ENCODE peak calls at places on chromosomes 16 and 17, in seven cellular contexts. One of them, this sample, is unnamed.
A peak's percentile ranks its signal among the peaks of the same experiment; 100 is the strongest.

GRCh38 chr16:76157629-76158028 is 119.6 kb upstream of the CNTNAP4 start:
- DNase-seq in mesendoderm: peak; percentile 46
- DNase-seq in IMR-90: no peak
- DNase-seq in neuronal stem cell: no peak
- DNase-seq in mesenchymal stem cell: no peak
- DNase-seq in H1: no peak
- DNase-seq in trophoblast cell: no peak
- DNase-seq in this sample: peak; percentile 32

GRCh38 chr16:66474750-66475199 is 47.7 kb downstream of the BEAN1 start:
- DNase-seq in mesendoderm: peak; percentile 38
- DNase-seq in IMR-90: no peak
- DNase-seq in neuronal stem cell: no peak
- DNase-seq in mesenchymal stem cell: no peak
- DNase-seq in H1: peak; percentile 33
- DNase-seq in trophoblast cell: no peak
- DNase-seq in this sample: no peak

GRCh38 chr17:59846391-59847165 is 46.2 kb downstream of the TUBD1 start:
- DNase-seq in mesendoderm: peak; percentile 43
- DNase-seq in IMR-90: peak; percentile 94
- DNase-seq in neuronal stem cell: no peak
- DNase-seq in mesenchymal stem cell: peak; percentile 87
- DNase-seq in H1: no peak
- DNase-seq in trophoblast cell: peak; percentile 85
- DNase-seq in this sample: peak; percentile 48

GRCh38 chr16:14007460-14007859 is 63.7 kb upstream of the MRTFB start:
- DNase-seq in mesendoderm: no peak
- DNase-seq in IMR-90: peak; percentile 92
- DNase-seq in neuronal stem cell: no peak
- DNase-seq in mesenchymal stem cell: no peak
- DNase-seq in H1: no peak
- DNase-seq in trophoblast cell: no peak
- DNase-seq in this sample: no peak

GRCh38 chr16:85606920-85607319 is 6.2 kb upstream of the GSE1 start:
- DNase-seq in mesendoderm: no peak
- DNase-seq in IMR-90: no peak
- DNase-seq in neuronal stem cell: no peak
- DNase-seq in mesenchymal stem cell: no peak
- DNase-seq in H1: no peak
- DNase-seq in trophoblast cell: no peak
- DNase-seq in this sample: no peak

GRCh38 chr17:57756941-57757340 is 11.8 kb upstream of the CCDC182 start:
- DNase-seq in mesendoderm: peak; percentile 84
- DNase-seq in IMR-90: no peak
- DNase-seq in neuronal stem cell: no peak
- DNase-seq in mesenchymal stem cell: no peak
- DNase-seq in H1: no peak
- DNase-seq in trophoblast cell: no peak
- DNase-seq in this sample: no peak

GRCh38 chr16:85055503-85056210 is 28.1 kb downstream of the KIAA0513 start:
- DNase-seq in mesendoderm: peak; percentile 38
- DNase-seq in IMR-90: peak; percentile 63
- DNase-seq in neuronal stem cell: no peak
- DNase-seq in mesenchymal stem cell: peak; percentile 91
- DNase-seq in H1: no peak
- DNase-seq in trophoblast cell: peak; percentile 19
- DNase-seq in this sample: no peak

GRCh38 chr17:78358538-78359215 is 1.2 kb downstream of the SOCS3 start:
- DNase-seq in mesendoderm: no peak
- DNase-seq in IMR-90: peak; percentile 53
- DNase-seq in neuronal stem cell: no peak
- DNase-seq in mesenchymal stem cell: peak; percentile 54
- DNase-seq in H1: no peak
- DNase-seq in trophoblast cell: peak; percentile 45
- DNase-seq in this sample: peak; percentile 59

GRCh38 chr17:17819561-17819995 is 17.2 kb downstream of the SREBF1 start:
- DNase-seq in mesendoderm: peak; percentile 88
- DNase-seq in IMR-90: peak; percentile 92
- DNase-seq in neuronal stem cell: no peak
- DNase-seq in mesenchymal stem cell: peak; percentile 94
- DNase-seq in H1: no peak
- DNase-seq in trophoblast cell: peak; percentile 56
- DNase-seq in this sample: peak; percentile 85

GRCh38 chr16:1381655-1382406 is 30.1 kb downstream of the GNPTG start:
- DNase-seq in mesendoderm: no peak
- DNase-seq in IMR-90: no peak
- DNase-seq in neuronal stem cell: no peak
- DNase-seq in mesenchymal stem cell: no peak
- DNase-seq in H1: no peak
- DNase-seq in trophoblast cell: no peak
- DNase-seq in this sample: no peak

GRCh38 chr16:30488764-30489595 is 16.4 kb downstream of the ITGAL start:
- DNase-seq in mesendoderm: peak; percentile 46
- DNase-seq in IMR-90: no peak
- DNase-seq in neuronal stem cell: no peak
- DNase-seq in mesenchymal stem cell: no peak
- DNase-seq in H1: peak; percentile 54
- DNase-seq in trophoblast cell: peak; percentile 86
- DNase-seq in this sample: peak; percentile 62

GRCh38 chr17:53722407-53722806 is 100.3 kb upstream of the KIF2B start:
- DNase-seq in mesendoderm: peak; percentile 73
- DNase-seq in IMR-90: peak; percentile 98
- DNase-seq in neuronal stem cell: no peak
- DNase-seq in mesenchymal stem cell: peak; percentile 91
- DNase-seq in H1: no peak
- DNase-seq in trophoblast cell: no peak
- DNase-seq in this sample: no peak

GRCh38 chr17:74760404-74761105 is 12.1 kb downstream of the NHERF1 start:
- DNase-seq in mesendoderm: no peak
- DNase-seq in IMR-90: no peak
- DNase-seq in neuronal stem cell: no peak
- DNase-seq in mesenchymal stem cell: no peak
- DNase-seq in H1: no peak
- DNase-seq in trophoblast cell: no peak
- DNase-seq in this sample: no peak

GRCh38 chr17:77096570-77097214 is 44.1 kb upstream of the SEC14L1 start:
- DNase-seq in mesendoderm: no peak
- DNase-seq in IMR-90: peak; percentile 73
- DNase-seq in neuronal stem cell: no peak
- DNase-seq in mesenchymal stem cell: peak; percentile 60
- DNase-seq in H1: no peak
- DNase-seq in trophoblast cell: peak; percentile 78
- DNase-seq in this sample: no peak

GRCh38 chr17:43820759-43821158 is 12.2 kb downstream of the MPP3 start:
- DNase-seq in mesendoderm: no peak
- DNase-seq in IMR-90: no peak
- DNase-seq in neuronal stem cell: no peak
- DNase-seq in mesenchymal stem cell: no peak
- DNase-seq in H1: no peak
- DNase-seq in trophoblast cell: no peak
- DNase-seq in this sample: no peak

GRCh38 chr17:21211825-21212479 is 2.0 kb downstream of the TMEM11 start:
- DNase-seq in mesendoderm: no peak
- DNase-seq in IMR-90: no peak
- DNase-seq in neuronal stem cell: no peak
- DNase-seq in mesenchymal stem cell: no peak
- DNase-seq in H1: no peak
- DNase-seq in trophoblast cell: peak; percentile 93
- DNase-seq in this sample: no peak

GRCh38 chr17:48335858-48336500 is 94.0 kb downstream of the SKAP1 start:
- DNase-seq in mesendoderm: peak; percentile 43
- DNase-seq in IMR-90: peak; percentile 71
- DNase-seq in neuronal stem cell: peak; percentile 58
- DNase-seq in mesenchymal stem cell: peak; percentile 83
- DNase-seq in H1: no peak
- DNase-seq in trophoblast cell: peak; percentile 84
- DNase-seq in this sample: no peak

GRCh38 chr16:8716592-8716991 is 42.2 kb downstream of the ABAT start:
- DNase-seq in mesendoderm: no peak
- DNase-seq in IMR-90: peak; percentile 57
- DNase-seq in neuronal stem cell: no peak
- DNase-seq in mesenchymal stem cell: no peak
- DNase-seq in H1: no peak
- DNase-seq in trophoblast cell: peak; percentile 71
- DNase-seq in this sample: no peak

GRCh38 chr16:8716052-8716451 is 41.6 kb downstream of the ABAT start:
- DNase-seq in mesendoderm: no peak
- DNase-seq in IMR-90: no peak
- DNase-seq in neuronal stem cell: no peak
- DNase-seq in mesenchymal stem cell: no peak
- DNase-seq in H1: no peak
- DNase-seq in trophoblast cell: no peak
- DNase-seq in this sample: no peak

GRCh38 chr16:8718753-8719386 is 44.5 kb downstream of the ABAT start:
- DNase-seq in mesendoderm: no peak
- DNase-seq in IMR-90: no peak
- DNase-seq in neuronal stem cell: no peak
- DNase-seq in mesenchymal stem cell: no peak
- DNase-seq in H1: no peak
- DNase-seq in trophoblast cell: peak; percentile 27
- DNase-seq in this sample: no peak

GRCh38 chr16:8717892-8718400 is 43.5 kb downstream of the ABAT start:
- DNase-seq in mesendoderm: no peak
- DNase-seq in IMR-90: no peak
- DNase-seq in neuronal stem cell: no peak
- DNase-seq in mesenchymal stem cell: no peak
- DNase-seq in H1: no peak
- DNase-seq in trophoblast cell: no peak
- DNase-seq in this sample: no peak

GRCh38 chr16:8717469-8717868 is 43.1 kb downstream of the ABAT start:
- DNase-seq in mesendoderm: no peak
- DNase-seq in IMR-90: no peak
- DNase-seq in neuronal stem cell: no peak
- DNase-seq in mesenchymal stem cell: no peak
- DNase-seq in H1: no peak
- DNase-seq in trophoblast cell: no peak
- DNase-seq in this sample: no peak
- H3K18ac ChIP-seq in mesendoderm: no peak overlapping the region
- H3K18ac ChIP-seq in IMR-90: no peak overlapping the region
- H3K18ac ChIP-seq in neuronal stem cell: no peak overlapping the region
- H3K18ac ChIP-seq in mesenchymal stem cell: no peak overlapping the region
- H3K18ac ChIP-seq in H1: no peak overlapping the region
- H3K18ac ChIP-seq in trophoblast cell: no peak overlapping the region
- H3K18ac ChIP-seq in this sample: no peak overlapping the region

GRCh38 chr16:11783319-11784047 is 13.6 kb downstream of the ZC3H7A start:
- DNase-seq in mesendoderm: no peak
- DNase-seq in IMR-90: peak; percentile 45
- DNase-seq in neuronal stem cell: no peak
- DNase-seq in mesenchymal stem cell: no peak
- DNase-seq in H1: no peak
- DNase-seq in trophoblast cell: peak; percentile 86
- DNase-seq in this sample: no peak

GRCh38 chr16:11781773-11782172 is 15.3 kb downstream of the ZC3H7A start:
- DNase-seq in mesendoderm: no peak
- DNase-seq in IMR-90: no peak
- DNase-seq in neuronal stem cell: no peak
- DNase-seq in mesenchymal stem cell: peak; percentile 43
- DNase-seq in H1: no peak
- DNase-seq in trophoblast cell: no peak
- DNase-seq in this sample: no peak

GRCh38 chr16:11779074-11779473 is 18.0 kb downstream of the ZC3H7A start:
- DNase-seq in mesendoderm: no peak
- DNase-seq in IMR-90: no peak
- DNase-seq in neuronal stem cell: no peak
- DNase-seq in mesenchymal stem cell: no peak
- DNase-seq in H1: no peak
- DNase-seq in trophoblast cell: no peak
- DNase-seq in this sample: no peak

GRCh38 chr16:11784048-11784780 is 12.8 kb downstream of the ZC3H7A start:
- DNase-seq in mesendoderm: no peak
- DNase-seq in IMR-90: no peak
- DNase-seq in neuronal stem cell: no peak
- DNase-seq in mesenchymal stem cell: no peak
- DNase-seq in H1: no peak
- DNase-seq in trophoblast cell: no peak
- DNase-seq in this sample: no peak

DNA sequence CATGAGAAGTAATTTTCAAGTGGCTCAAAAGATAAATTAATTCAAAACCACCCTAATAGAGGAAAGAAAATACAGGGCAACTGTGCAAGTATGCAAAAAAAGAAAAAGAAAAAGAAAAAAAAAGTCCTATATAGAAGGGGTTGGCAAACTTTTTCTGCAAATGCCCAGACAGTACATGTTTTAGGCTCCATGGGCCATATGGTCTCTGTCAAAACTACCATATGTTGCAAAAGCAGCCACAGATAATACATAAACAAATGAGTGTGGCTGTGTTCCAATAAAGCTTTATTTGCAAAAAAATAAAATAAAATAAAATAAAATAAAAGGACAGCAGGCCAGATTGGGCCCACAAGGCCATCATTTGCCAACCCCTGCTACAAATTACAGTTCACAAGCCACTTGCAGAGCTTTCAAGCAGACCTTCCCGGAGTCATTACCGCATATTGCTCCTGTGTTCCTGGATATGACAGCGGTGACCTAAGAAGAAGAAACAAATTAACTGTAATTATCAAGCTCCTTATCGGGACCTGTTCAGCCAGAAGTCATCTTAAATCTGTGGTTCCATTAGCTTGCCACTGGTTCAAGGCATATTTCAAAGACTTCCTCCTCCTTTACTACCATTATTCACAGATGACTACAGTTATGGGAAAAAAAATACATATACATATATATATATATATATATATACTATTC is 15.9 kb downstream of the ZC3H7A start:
- DNase-seq in mesendoderm: no peak
- DNase-seq in IMR-90: peak; percentile 34
- DNase-seq in neuronal stem cell: no peak
- DNase-seq in mesenchymal stem cell: peak; percentile 67
- DNase-seq in H1: no peak
- DNase-seq in trophoblast cell: no peak
- DNase-seq in this sample: no peak
- H3K4ac ChIP-seq in mesendoderm: no peak overlapping the region
- H3K4ac ChIP-seq in IMR-90: peak overlapping the region; percentile 45
- H3K4ac ChIP-seq in neuronal stem cell: no peak overlapping the region
- H3K4ac ChIP-seq in mesenchymal stem cell: no peak overlapping the region
- H3K4ac ChIP-seq in H1: no peak overlapping the region
- H3K4ac ChIP-seq in trophoblast cell: no peak overlapping the region
- H3K4ac ChIP-seq in this sample: no peak overlapping the region

GRCh38 chr16:57077714-57078113 is 14.7 kb upstream of the CPNE2 start:
- DNase-seq in mesendoderm: no peak
- DNase-seq in IMR-90: no peak
- DNase-seq in neuronal stem cell: no peak
- DNase-seq in mesenchymal stem cell: no peak
- DNase-seq in H1: no peak
- DNase-seq in trophoblast cell: no peak
- DNase-seq in this sample: no peak
- H3K18ac ChIP-seq in mesendoderm: no peak overlapping the region
- H3K18ac ChIP-seq in IMR-90: no peak overlapping the region
- H3K18ac ChIP-seq in neuronal stem cell: peak overlapping the region; percentile 49
- H3K18ac ChIP-seq in mesenchymal stem cell: no peak overlapping the region
- H3K18ac ChIP-seq in H1: no peak overlapping the region
- H3K18ac ChIP-seq in trophoblast cell: no peak overlapping the region
- H3K18ac ChIP-seq in this sample: no peak overlapping the region

DNA sequence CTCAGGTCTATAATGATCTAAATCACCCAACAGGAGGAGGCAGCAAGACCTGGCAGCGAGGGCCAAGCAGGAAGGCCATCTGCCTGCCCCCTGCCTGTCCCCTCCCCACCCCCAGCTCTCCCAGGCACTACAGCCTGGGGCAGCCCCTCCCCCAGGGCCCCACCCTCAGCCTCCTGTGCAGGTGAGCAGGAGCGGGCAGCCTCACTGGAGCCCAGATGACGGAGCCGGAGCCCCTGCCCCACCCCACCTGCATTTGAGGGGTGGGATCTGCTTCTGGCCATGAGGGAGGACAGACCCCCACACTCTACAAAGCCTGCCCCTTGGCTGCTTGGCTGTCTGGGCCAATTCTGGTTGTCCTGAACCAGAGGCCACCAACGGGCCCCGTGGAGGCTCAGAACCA is 12.4 kb upstream of the BAHCC1 start:
- DNase-seq in mesendoderm: no peak
- DNase-seq in IMR-90: no peak
- DNase-seq in neuronal stem cell: no peak
- DNase-seq in mesenchymal stem cell: no peak
- DNase-seq in H1: no peak
- DNase-seq in trophoblast cell: no peak
- DNase-seq in this sample: no peak
- H3K4ac ChIP-seq in mesendoderm: no peak overlapping the region
- H3K4ac ChIP-seq in IMR-90: no peak overlapping the region
- H3K4ac ChIP-seq in neuronal stem cell: no peak overlapping the region
- H3K4ac ChIP-seq in mesenchymal stem cell: no peak overlapping the region
- H3K4ac ChIP-seq in H1: no peak overlapping the region
- H3K4ac ChIP-seq in trophoblast cell: no peak overlapping the region
- H3K4ac ChIP-seq in this sample: no peak overlapping the region